ENCODE peak calls at places on chromosomes 6 and 20, in six cellular contexts. One of them, this sample, is unnamed.

GRCh38 chr6:168794515-168794914 is 353.5 kb downstream of the SMOC2 start:
- DNase-seq in fibroblast of lung: no peak
- DNase-seq in GM10248: no peak
- DNase-seq in retina: no peak
- DNase-seq in AG08396: no peak
- DNase-seq in T-helper 2 cell: no peak
- DNase-seq in this sample: no peak

GRCh38 chr20:57223648-57224489 is 42.6 kb downstream of the BMP7 start:
- DNase-seq in fibroblast of lung: no peak
- DNase-seq in GM10248: no peak
- DNase-seq in retina: no peak
- DNase-seq in AG08396: peak; percentile 30
- DNase-seq in T-helper 2 cell: no peak
- DNase-seq in this sample: no peak

GRCh38 chr6:36028088-36028886 is 679 bp downstream of the MAPK14 start:
- DNase-seq in fibroblast of lung: peak; percentile 23
- DNase-seq in GM10248: peak; percentile 29
- DNase-seq in retina: peak; percentile 83
- DNase-seq in AG08396: peak; percentile 28
- DNase-seq in T-helper 2 cell: peak; percentile 16
- DNase-seq in this sample: peak; percentile 23

GRCh38 chr6:94323853-94324252 is 904.5 kb upstream of the EPHA7 start:
- DNase-seq in fibroblast of lung: no peak
- DNase-seq in GM10248: no peak
- DNase-seq in retina: no peak
- DNase-seq in AG08396: no peak
- DNase-seq in T-helper 2 cell: no peak
- DNase-seq in this sample: peak; percentile 21

GRCh38 chr20:6697228-6697972 is 70.1 kb upstream of the BMP2 start:
- DNase-seq in fibroblast of lung: no peak
- DNase-seq in GM10248: no peak
- DNase-seq in retina: no peak
- DNase-seq in AG08396: no peak
- DNase-seq in T-helper 2 cell: no peak
- DNase-seq in this sample: no peak

GRCh38 chr6:48036316-48036715 is 74.7 kb downstream of the PTCHD4 start:
- DNase-seq in fibroblast of lung: peak; percentile 92
- DNase-seq in GM10248: no peak
- DNase-seq in retina: no peak
- DNase-seq in AG08396: no peak
- DNase-seq in T-helper 2 cell: no peak
- DNase-seq in this sample: no peak

GRCh38 chr6:142303191-142303564 is 1.4 kb downstream of the ADGRG6 start:
- DNase-seq in fibroblast of lung: no peak
- DNase-seq in GM10248: no peak
- DNase-seq in retina: no peak
- DNase-seq in AG08396: no peak
- DNase-seq in T-helper 2 cell: no peak
- DNase-seq in this sample: no peak

GRCh38 chr20:53201588-53201987 is 229.4 kb downstream of the TSHZ2 start:
- DNase-seq in fibroblast of lung: no peak
- DNase-seq in GM10248: no peak
- DNase-seq in retina: no peak
- DNase-seq in AG08396: no peak
- DNase-seq in T-helper 2 cell: no peak
- DNase-seq in this sample: no peak

GRCh38 chr6:112207131-112207530 is 47.2 kb downstream of the LAMA4 start:
- DNase-seq in fibroblast of lung: peak; percentile 62
- DNase-seq in GM10248: no peak
- DNase-seq in retina: no peak
- DNase-seq in AG08396: no peak
- DNase-seq in T-helper 2 cell: no peak
- DNase-seq in this sample: no peak

GRCh38 chr6:121335111-121336008 is 1.1 kb upstream of the TBC1D32 start:
- DNase-seq in fibroblast of lung: peak; percentile 1
- DNase-seq in GM10248: no peak
- DNase-seq in retina: no peak
- DNase-seq in AG08396: no peak
- DNase-seq in T-helper 2 cell: no peak
- DNase-seq in this sample: no peak

GRCh38 chr20:64108731-64109389 is 1.5 kb upstream of the NPBWR2 start:
- DNase-seq in fibroblast of lung: no peak
- DNase-seq in GM10248: no peak
- DNase-seq in retina: no peak
- DNase-seq in AG08396: no peak
- DNase-seq in T-helper 2 cell: no peak
- DNase-seq in this sample: peak; percentile 7

GRCh38 chr20:3175270-3175669 is 1.9 kb upstream of the LZTS3 start:
- DNase-seq in fibroblast of lung: no peak
- DNase-seq in GM10248: no peak
- DNase-seq in retina: no peak
- DNase-seq in AG08396: no peak
- DNase-seq in T-helper 2 cell: no peak
- DNase-seq in this sample: no peak

GRCh38 chr20:34621383-34622367 is 55.2 kb downstream of the PIGU start:
- DNase-seq in fibroblast of lung: no peak
- DNase-seq in GM10248: no peak
- DNase-seq in retina: no peak
- DNase-seq in AG08396: no peak
- DNase-seq in T-helper 2 cell: no peak
- DNase-seq in this sample: no peak

GRCh38 chr20:46031701-46032254 is 2.8 kb downstream of the SLC12A5 start:
- DNase-seq in fibroblast of lung: no peak
- DNase-seq in GM10248: no peak
- DNase-seq in retina: peak; percentile 84
- DNase-seq in AG08396: no peak
- DNase-seq in T-helper 2 cell: no peak
- DNase-seq in this sample: peak; percentile 71

GRCh38 chr20:30484009-30484748 is 773.3 kb upstream of the DEFB115 start:
- DNase-seq in fibroblast of lung: no peak
- DNase-seq in GM10248: no peak
- DNase-seq in retina: no peak
- DNase-seq in AG08396: peak; percentile 1
- DNase-seq in T-helper 2 cell: no peak
- DNase-seq in this sample: no peak

GRCh38 chr6:30399390-30400058 is 54.6 kb downstream of the RPP21 start:
- DNase-seq in fibroblast of lung: peak; percentile 27
- DNase-seq in GM10248: no peak
- DNase-seq in retina: no peak
- DNase-seq in AG08396: no peak
- DNase-seq in T-helper 2 cell: no peak
- DNase-seq in this sample: no peak

GRCh38 chr6:26613717-26614683 is 17.2 kb downstream of the ABT1 start:
- DNase-seq in fibroblast of lung: no peak
- DNase-seq in GM10248: no peak
- DNase-seq in retina: peak; percentile 72
- DNase-seq in AG08396: no peak
- DNase-seq in T-helper 2 cell: no peak
- DNase-seq in this sample: peak; percentile 68

GRCh38 chr6:90288404-90288803 is 8.2 kb downstream of the BACH2 start:
- DNase-seq in fibroblast of lung: peak; percentile 61
- DNase-seq in GM10248: no peak
- DNase-seq in retina: no peak
- DNase-seq in AG08396: peak; percentile 31
- DNase-seq in T-helper 2 cell: no peak
- DNase-seq in this sample: no peak

GRCh38 chr6:11143394-11144371 is 32.2 kb upstream of the ERVFRD-1 start:
- DNase-seq in fibroblast of lung: peak; percentile 95
- DNase-seq in GM10248: no peak
- DNase-seq in retina: no peak
- DNase-seq in AG08396: peak; percentile 58
- DNase-seq in T-helper 2 cell: no peak
- DNase-seq in this sample: no peak

GRCh38 chr20:41480054-41480770 is 113.6 kb upstream of the EMILIN3 start:
- DNase-seq in fibroblast of lung: no peak
- DNase-seq in GM10248: no peak
- DNase-seq in retina: no peak
- DNase-seq in AG08396: no peak
- DNase-seq in T-helper 2 cell: no peak
- DNase-seq in this sample: no peak

GRCh38 chr6:148747145-148747492 is 289 bp downstream of the UST start:
- DNase-seq in fibroblast of lung: no peak
- DNase-seq in GM10248: no peak
- DNase-seq in retina: no peak
- DNase-seq in AG08396: peak; percentile 73
- DNase-seq in T-helper 2 cell: no peak
- DNase-seq in this sample: peak; percentile 44

GRCh38 chr20:46058656-46059281 is 29.8 kb downstream of the SLC12A5 start:
- DNase-seq in fibroblast of lung: no peak
- DNase-seq in GM10248: no peak
- DNase-seq in retina: peak; percentile 64
- DNase-seq in AG08396: no peak
- DNase-seq in T-helper 2 cell: no peak
- DNase-seq in this sample: peak; percentile 65

GRCh38 chr6:43402819-43403218 is 24.5 kb upstream of the ABCC10 start:
- DNase-seq in fibroblast of lung: no peak
- DNase-seq in GM10248: no peak
- DNase-seq in retina: no peak
- DNase-seq in AG08396: no peak
- DNase-seq in T-helper 2 cell: no peak
- DNase-seq in this sample: no peak

GRCh38 chr6:15465212-15465611 is 197.6 kb downstream of the DTNBP1 start:
- DNase-seq in fibroblast of lung: no peak
- DNase-seq in GM10248: no peak
- DNase-seq in retina: no peak
- DNase-seq in AG08396: no peak
- DNase-seq in T-helper 2 cell: no peak
- DNase-seq in this sample: no peak

GRCh38 chr6:36581716-36582115 is 12.4 kb upstream of the SRSF3 start:
- DNase-seq in fibroblast of lung: no peak
- DNase-seq in GM10248: no peak
- DNase-seq in retina: no peak
- DNase-seq in AG08396: no peak
- DNase-seq in T-helper 2 cell: no peak
- DNase-seq in this sample: no peak

GRCh38 chr6:71028236-71028876 is 71.5 kb upstream of the B3GAT2 start:
- DNase-seq in fibroblast of lung: no peak
- DNase-seq in GM10248: no peak
- DNase-seq in retina: no peak
- DNase-seq in AG08396: no peak
- DNase-seq in T-helper 2 cell: no peak
- DNase-seq in this sample: peak; percentile 33

GRCh38 chr6:159267165-159267564 is 98.0 kb downstream of the FNDC1 start:
- DNase-seq in fibroblast of lung: peak; percentile 4
- DNase-seq in GM10248: no peak
- DNase-seq in retina: no peak
- DNase-seq in AG08396: no peak
- DNase-seq in T-helper 2 cell: no peak
- DNase-seq in this sample: peak; percentile 62

GRCh38 chr20:48538058-48538825 is 289.6 kb downstream of the PREX1 start:
- DNase-seq in fibroblast of lung: peak; percentile 97
- DNase-seq in GM10248: no peak
- DNase-seq in retina: no peak
- DNase-seq in AG08396: peak; percentile 21
- DNase-seq in T-helper 2 cell: no peak
- DNase-seq in this sample: no peak

GRCh38 chr20:10323729-10324128 is 105.1 kb downstream of the SNAP25 start:
- DNase-seq in fibroblast of lung: no peak
- DNase-seq in GM10248: no peak
- DNase-seq in retina: no peak
- DNase-seq in AG08396: no peak
- DNase-seq in T-helper 2 cell: no peak
- DNase-seq in this sample: no peak

GRCh38 chr6:20447157-20447556 is 45.5 kb downstream of the E2F3 start:
- DNase-seq in fibroblast of lung: no peak
- DNase-seq in GM10248: no peak
- DNase-seq in retina: no peak
- DNase-seq in AG08396: no peak
- DNase-seq in T-helper 2 cell: no peak
- DNase-seq in this sample: no peak

GRCh38 chr20:34012330-34012729 is 18.6 kb downstream of the RALY start:
- DNase-seq in fibroblast of lung: no peak
- DNase-seq in GM10248: no peak
- DNase-seq in retina: no peak
- DNase-seq in AG08396: no peak
- DNase-seq in T-helper 2 cell: no peak
- DNase-seq in this sample: no peak

GRCh38 chr6:10101551-10102252 is 313.2 kb downstream of the TFAP2A start:
- DNase-seq in fibroblast of lung: peak; percentile 10
- DNase-seq in GM10248: no peak
- DNase-seq in retina: no peak
- DNase-seq in AG08396: no peak
- DNase-seq in T-helper 2 cell: no peak
- DNase-seq in this sample: no peak

GRCh38 chr6:39881851-39882566 is 52.3 kb downstream of the MOCS1 start:
- DNase-seq in fibroblast of lung: peak; percentile 95
- DNase-seq in GM10248: no peak
- DNase-seq in retina: no peak
- DNase-seq in AG08396: peak; percentile 68
- DNase-seq in T-helper 2 cell: no peak
- DNase-seq in this sample: no peak

GRCh38 chr6:14645221-14645620 is 527.6 kb downstream of the CD83 start:
- DNase-seq in fibroblast of lung: no peak
- DNase-seq in GM10248: no peak
- DNase-seq in retina: no peak
- DNase-seq in AG08396: no peak
- DNase-seq in T-helper 2 cell: no peak
- DNase-seq in this sample: no peak

GRCh38 chr6:23851551-23851950 is 274.5 kb upstream of the NRSN1 start:
- DNase-seq in fibroblast of lung: no peak
- DNase-seq in GM10248: no peak
- DNase-seq in retina: no peak
- DNase-seq in AG08396: no peak
- DNase-seq in T-helper 2 cell: no peak
- DNase-seq in this sample: no peak